ENCODE peak calls at places on chromosomes 5 and 9, in six cellular contexts. Y is OCI-LY7, Q is hepatocyte, F is GM23338, W is HCT116, Z is PC-3. U is an unnamed sample.

GRCh38 chr9:592225-592624 is 249.3 kb upstream of the DMRT1 start:
- DNase-seq in Y (no peak), Q (peak), F (peak), W (no peak), Z (peak), U (peak)

GRCh38 chr5:176413255-176413565 is 3.1 kb downstream of the CLTB start:
- DNase-seq in Y (no peak), Q (no peak), F (no peak), W (no peak), Z (no peak), U (no peak)

GRCh38 chr9:21709464-21710058 is 92.9 kb upstream of the MTAP start:
- DNase-seq in Y (peak), Q (peak), F (peak), W (peak), Z (peak), U (peak)

GRCh38 chr9:109064963-109065701 is 51.8 kb upstream of the CTNNAL1 start:
- DNase-seq in Y (no peak), Q (peak), F (no peak), W (peak), Z (peak), U (no peak)

GRCh38 chr9:3290231-3290840 is 235.5 kb downstream of the RFX3 start:
- DNase-seq in Y (no peak), Q (no peak), F (peak), W (no peak), Z (no peak), U (peak)

GRCh38 chr5:84578226-84578625 is 193.5 kb upstream of the EDIL3 start:
- DNase-seq in Y (no peak), Q (no peak), F (no peak), W (no peak), Z (no peak), U (no peak)

GRCh38 chr5:34031966-34032365 is 11.0 kb downstream of the C1QTNF3 start:
- DNase-seq in Y (no peak), Q (no peak), F (no peak), W (no peak), Z (no peak), U (no peak)

GRCh38 chr5:179194201-179194910 is 134.2 kb downstream of the ZNF354C start:
- DNase-seq in Y (no peak), Q (no peak), F (no peak), W (no peak), Z (no peak), U (no peak)

GRCh38 chr9:129482521-129483466 is 138.1 kb downstream of the C9orf50 start:
- DNase-seq in Y (no peak), Q (peak), F (peak), W (no peak), Z (peak), U (peak)

GRCh38 chr5:117454716-117455212 is 880.1 kb upstream of the SEMA6A start:
- DNase-seq in Y (peak), Q (peak), F (peak), W (peak), Z (peak), U (peak)

GRCh38 chr9:130692365-130692764 is 1.2 kb upstream of the EXOSC2 start:
- DNase-seq in Y (no peak), Q (peak), F (peak), W (no peak), Z (no peak), U (peak)

GRCh38 chr5:150582281-150582791 is 58.1 kb upstream of the SYNPO start:
- DNase-seq in Y (no peak), Q (peak), F (no peak), W (no peak), Z (no peak), U (peak)

GRCh38 chr5:6686916-6687409 is 26.3 kb upstream of the TENT4A start:
- DNase-seq in Y (no peak), Q (peak), F (peak), W (no peak), Z (peak), U (peak)

DNA sequence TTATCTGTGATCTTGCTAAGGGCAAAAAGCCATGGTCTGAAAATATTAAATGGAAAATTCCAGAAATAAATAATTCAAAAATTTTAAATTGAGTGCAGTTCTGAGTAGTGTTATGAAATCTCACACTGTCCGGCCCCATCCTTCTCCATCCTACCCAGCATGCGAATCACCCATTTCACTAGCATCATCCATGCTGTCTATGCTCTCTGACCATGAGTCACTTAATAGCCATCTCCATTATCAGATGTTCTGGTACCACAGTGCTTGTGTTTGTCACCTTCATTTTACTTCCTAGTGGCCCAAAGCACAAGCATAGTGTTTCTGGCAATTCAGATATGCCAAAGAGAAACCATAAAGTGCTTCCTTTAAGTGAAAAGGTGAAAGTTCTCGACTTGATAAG is 63.3 kb upstream of the SMC5 start:
- DNase-seq in Y (no peak), Q (no peak), F (no peak), W (no peak), Z (no peak), U (no peak)
- TF ChIP-seq EZH2phosphoT487 in Y (no peak), Q (no peak), F (no peak), W (no peak), Z (no peak), U (no peak)

DNA sequence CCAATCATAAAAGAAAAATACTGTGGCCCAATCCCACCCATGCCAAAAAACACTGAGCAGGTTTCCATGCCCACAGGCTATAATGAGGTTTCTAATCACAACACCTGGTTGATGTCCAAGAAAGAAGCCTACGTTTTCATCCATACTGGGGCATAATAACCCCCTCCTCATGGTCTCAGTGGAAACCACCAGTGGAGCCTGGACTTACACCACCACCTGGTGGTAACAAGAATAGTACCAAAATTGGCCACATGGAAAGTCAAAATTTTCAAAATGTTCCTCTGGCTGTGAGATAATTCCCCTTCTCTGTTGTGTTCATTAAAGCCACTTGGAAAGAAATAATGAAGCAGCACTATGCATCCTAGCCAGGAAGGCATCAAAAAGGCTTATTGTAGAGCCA is 687.3 kb upstream of the ST8SIA4 start:
- DNase-seq in Y (peak), Q (no peak), F (peak), W (peak), Z (peak), U (peak)
- TF ChIP-seq CTCF in Y (peak), Q (peak), F (peak), W (peak), Z (peak), U (peak)

GRCh38 chr5:158756873-158757272 is 342.8 kb downstream of the EBF1 start:
- DNase-seq in Y (peak), Q (no peak), F (peak), W (no peak), Z (no peak), U (peak)

GRCh38 chr5:158754018-158754514 is 345.6 kb downstream of the EBF1 start:
- DNase-seq in Y (no peak), Q (no peak), F (no peak), W (no peak), Z (peak), U (no peak)

GRCh38 chr5:158753354-158753753 is 346.4 kb downstream of the EBF1 start:
- DNase-seq in Y (peak), Q (no peak), F (no peak), W (no peak), Z (no peak), U (no peak)

GRCh38 chr5:158755971-158756370 is 343.7 kb downstream of the EBF1 start:
- DNase-seq in Y (no peak), Q (no peak), F (no peak), W (no peak), Z (no peak), U (no peak)

DNA sequence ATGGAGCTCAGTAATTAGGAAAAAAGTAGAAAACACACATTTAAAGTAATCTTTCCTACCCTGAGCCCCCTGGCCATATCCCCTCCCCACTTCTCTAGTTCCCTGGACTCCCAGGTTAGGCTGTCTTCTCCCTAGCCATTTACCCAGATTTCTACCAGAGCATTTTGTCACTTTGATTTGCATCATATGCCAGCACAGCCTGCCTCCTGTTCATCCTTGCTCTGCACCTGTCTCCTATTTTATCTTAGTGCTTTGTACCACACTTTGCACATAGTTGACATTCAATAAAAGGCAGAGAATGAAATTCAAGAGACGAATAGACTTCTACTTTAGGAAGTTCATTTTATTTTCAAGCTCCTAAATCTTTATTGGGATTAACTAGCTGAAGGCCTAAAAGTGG is 344.5 kb downstream of the EBF1 start:
- DNase-seq in Y (peak), Q (no peak), F (no peak), W (no peak), Z (no peak), U (no peak)
- TF ChIP-seq EZH2phosphoT487 in Y (no peak), Q (no peak), F (no peak), W (no peak), Z (no peak), U (no peak)

GRCh38 chr9:29211681-29212589 is 1638.7 kb upstream of the C9orf72 start:
- DNase-seq in Y (no peak), Q (peak), F (peak), W (no peak), Z (no peak), U (peak)

GRCh38 chr9:29209748-29210276 is 1636.5 kb upstream of the C9orf72 start:
- DNase-seq in Y (no peak), Q (no peak), F (no peak), W (no peak), Z (no peak), U (no peak)

GRCh38 chr9:29212590-29213373 is 1639.5 kb upstream of the C9orf72 start:
- DNase-seq in Y (no peak), Q (peak), F (peak), W (no peak), Z (peak), U (peak)

GRCh38 chr9:29211003-29211584 is 1637.8 kb upstream of the C9orf72 start:
- DNase-seq in Y (no peak), Q (no peak), F (no peak), W (no peak), Z (no peak), U (no peak)

DNA sequence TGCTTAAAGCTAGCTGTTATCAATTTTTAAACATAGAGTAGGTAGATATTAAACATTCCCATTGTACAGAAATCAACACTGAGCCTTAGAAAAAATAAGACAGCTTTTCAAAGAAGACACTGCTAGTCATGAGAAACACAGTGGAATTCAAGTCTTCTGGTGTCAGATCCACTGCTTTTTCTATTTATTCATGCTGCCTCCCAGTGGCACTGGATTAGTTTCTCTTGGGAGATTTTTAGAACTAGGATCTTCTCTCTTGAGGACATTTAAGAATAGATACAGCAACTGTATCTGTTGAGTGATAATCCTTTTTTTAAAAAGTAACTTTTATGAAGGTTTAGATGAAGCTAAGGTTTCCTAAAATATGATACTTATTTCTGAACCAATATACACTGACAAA is 1635.4 kb upstream of the C9orf72 start:
- DNase-seq in Y (no peak), Q (peak), F (peak), W (no peak), Z (peak), U (no peak)
- TF ChIP-seq CTCF in Y (no peak), Q (peak), F (peak), W (no peak), Z (peak), U (peak)

DNA sequence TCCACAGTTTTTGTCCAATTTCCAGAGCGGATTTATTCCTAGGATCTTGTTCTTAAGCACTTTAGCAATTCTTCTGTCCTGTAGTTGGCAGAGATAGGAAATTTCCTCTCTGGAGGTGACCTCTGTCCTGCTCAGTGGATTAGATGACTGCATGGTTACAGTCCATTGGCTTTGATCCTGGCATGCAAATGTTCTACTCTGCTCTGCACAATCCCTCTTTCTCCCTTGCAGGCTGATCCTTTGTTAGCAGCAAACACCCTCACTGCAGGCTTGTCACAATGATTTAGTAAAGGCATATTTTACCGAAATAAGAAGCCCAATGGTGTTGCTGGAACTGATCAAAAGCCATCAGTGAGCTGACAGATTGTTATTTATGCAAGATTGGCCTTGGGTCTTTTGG is 243.8 kb downstream of the COX7C start:
- DNase-seq in Y (no peak), Q (no peak), F (no peak), W (no peak), Z (peak), U (peak)
- TF ChIP-seq EZH2phosphoT487 in Y (no peak), Q (no peak), F (no peak), W (no peak), Z (no peak), U (no peak)

GRCh38 chr5:80207832-80208231 is 48.0 kb downstream of the SERINC5 start:
- DNase-seq in Y (no peak), Q (no peak), F (no peak), W (no peak), Z (no peak), U (no peak)

GRCh38 chr5:80208337-80208736 is 47.5 kb downstream of the SERINC5 start:
- DNase-seq in Y (no peak), Q (no peak), F (no peak), W (no peak), Z (no peak), U (no peak)

GRCh38 chr5:80210014-80210413 is 45.8 kb downstream of the SERINC5 start:
- DNase-seq in Y (no peak), Q (no peak), F (no peak), W (no peak), Z (no peak), U (no peak)

GRCh38 chr5:80206282-80206681 is 49.6 kb downstream of the SERINC5 start:
- DNase-seq in Y (no peak), Q (peak), F (no peak), W (no peak), Z (peak), U (no peak)

GRCh38 chr5:80204808-80205614 is 50.8 kb downstream of the SERINC5 start:
- DNase-seq in Y (peak), Q (peak), F (peak), W (no peak), Z (no peak), U (peak)
- TF ChIP-seq CTCF in Y (no peak), Q (peak), F (no peak), W (no peak), Z (no peak), U (no peak)

GRCh38 chr5:67152400-67152799 is 44.2 kb downstream of the CD180 start:
- DNase-seq in Y (no peak), Q (no peak), F (no peak), W (no peak), Z (no peak), U (no peak)

GRCh38 chr5:67154518-67155206 is 41.9 kb downstream of the CD180 start:
- DNase-seq in Y (no peak), Q (no peak), F (no peak), W (no peak), Z (no peak), U (no peak)

GRCh38 chr5:67153292-67153691 is 43.3 kb downstream of the CD180 start:
- DNase-seq in Y (no peak), Q (no peak), F (no peak), W (no peak), Z (no peak), U (no peak)

GRCh38 chr5:67160985-67161384 is 35.6 kb downstream of the CD180 start:
- DNase-seq in Y (no peak), Q (no peak), F (peak), W (no peak), Z (peak), U (no peak)

GRCh38 chr5:67156976-67157583 is 39.5 kb downstream of the CD180 start:
- DNase-seq in Y (peak), Q (peak), F (peak), W (peak), Z (peak), U (peak)
- TF ChIP-seq EZH2phosphoT487 in Y (no peak), Q (no peak), F (no peak), W (no peak), Z (no peak), U (no peak)

GRCh38 chr9:134635431-134636141 is 6.0 kb upstream of the COL5A1 start:
- DNase-seq in Y (no peak), Q (no peak), F (no peak), W (no peak), Z (no peak), U (no peak)

GRCh38 chr9:134638503-134639090 is 3.0 kb upstream of the COL5A1 start:
- DNase-seq in Y (no peak), Q (no peak), F (no peak), W (no peak), Z (no peak), U (no peak)

GRCh38 chr9:134636142-134636507 is 5.5 kb upstream of the COL5A1 start:
- DNase-seq in Y (no peak), Q (no peak), F (no peak), W (no peak), Z (no peak), U (no peak)

GRCh38 chr9:134637696-134638502 is 3.7 kb upstream of the COL5A1 start:
- DNase-seq in Y (no peak), Q (no peak), F (no peak), W (no peak), Z (no peak), U (no peak)

DNA sequence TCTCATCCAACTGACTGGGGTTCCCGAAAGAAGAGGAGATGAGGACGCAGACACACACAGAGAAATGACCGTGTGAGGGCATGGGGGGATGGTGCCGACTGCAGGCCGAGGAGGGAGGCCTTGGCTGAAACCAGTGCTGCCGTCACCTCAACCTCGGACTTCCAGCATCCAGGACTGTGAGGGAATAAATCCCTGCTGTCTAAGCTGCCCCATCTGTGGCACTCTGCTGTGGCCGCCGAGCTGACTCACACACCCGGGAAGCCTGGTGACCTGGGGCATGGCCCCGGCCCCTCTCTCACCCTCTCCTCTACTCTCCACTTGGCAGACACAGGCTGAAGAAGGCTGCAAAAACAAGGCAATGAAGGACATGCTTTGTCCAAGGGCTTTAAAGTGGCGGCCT is 4.4 kb upstream of the COL5A1 start:
- DNase-seq in Y (no peak), Q (no peak), F (no peak), W (no peak), Z (no peak), U (no peak)
- TF ChIP-seq CTCF in Y (no peak), Q (peak), F (no peak), W (no peak), Z (no peak), U (no peak)

DNA sequence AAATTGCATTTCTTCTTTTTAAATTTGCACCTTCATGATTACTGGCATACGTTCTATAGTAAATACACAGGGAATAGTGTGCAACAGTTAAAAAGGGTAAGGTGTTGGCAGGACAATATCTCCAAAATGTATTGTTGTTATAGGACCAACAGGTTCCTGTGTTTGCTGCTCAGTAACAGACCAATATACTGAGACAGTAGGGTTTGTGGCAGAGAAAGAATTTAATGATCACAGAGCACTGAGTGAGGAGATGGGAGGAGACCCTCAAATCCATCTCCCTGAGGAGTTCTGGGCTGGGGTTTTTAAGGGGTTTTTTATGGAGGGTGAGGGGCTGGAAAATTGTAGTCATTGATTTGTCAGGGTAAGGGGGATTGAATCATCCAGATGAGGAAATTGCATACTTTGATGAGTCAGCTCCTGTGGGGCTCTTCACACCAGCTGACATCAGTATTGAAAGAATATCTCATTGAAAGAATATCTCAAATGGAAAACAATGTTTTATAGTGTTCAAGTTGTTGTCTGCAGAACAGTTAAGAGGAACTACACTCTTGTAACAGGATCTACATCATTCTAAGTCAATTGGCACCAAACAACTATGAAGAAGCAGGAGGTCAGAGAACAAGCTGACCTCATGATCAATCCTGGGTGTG is 94.4 kb downstream of the C5orf15 start:
- DNase-seq in Y (no peak), Q (no peak), F (no peak), W (no peak), Z (peak), U (no peak)
- TF ChIP-seq EZH2phosphoT487 in Y (no peak), Q (no peak), F (no peak), W (no peak), Z (no peak), U (no peak)